ENCODE peak calls at places on chromosome 6, in four cellular contexts. One of them, this sample, is unnamed.

GRCh38 chr6:135305684-135306083 is 124.6 kb downstream of the MYB start:
- DNase-seq in HepG2: no peak
- DNase-seq in GM12878: no peak
- DNase-seq in K562: no peak
- DNase-seq in this sample: no peak

GRCh38 chr6:114997813-114998292 is 655.0 kb upstream of the HS3ST5 start:
- DNase-seq in GM12878: peak
- DNase-seq in HepG2: peak
- DNase-seq in K562: no peak
- DNase-seq in this sample: no peak

GRCh38 chr6:52664185-52664990 is 6.5 kb upstream of the TMEM14A start:
- DNase-seq in K562: peak
- DNase-seq in GM12878: peak
- DNase-seq in HepG2: peak
- DNase-seq in this sample: peak

GRCh38 chr6:160031442-160031841 is 62.6 kb downstream of the IGF2R start:
- DNase-seq in GM12878: no peak
- DNase-seq in HepG2: no peak
- DNase-seq in K562: no peak
- DNase-seq in this sample: no peak

GRCh38 chr6:106147476-106147875 is 61.3 kb downstream of the PRDM1 start:
- DNase-seq in HepG2: no peak
- DNase-seq in GM12878: no peak
- DNase-seq in K562: no peak
- DNase-seq in this sample: no peak

GRCh38 chr6:47343631-47344421 is 34.1 kb upstream of the TNFRSF21 start:
- DNase-seq in K562: no peak
- DNase-seq in GM12878: no peak
- DNase-seq in HepG2: no peak
- DNase-seq in this sample: no peak

GRCh38 chr6:139376054-139376355 is 1.6 kb upstream of the CITED2 start:
- DNase-seq in GM12878: peak
- DNase-seq in K562: peak
- DNase-seq in HepG2: no peak
- DNase-seq in this sample: no peak

GRCh38 chr6:104449918-104450317 is 409.8 kb downstream of the HACE1 start:
- DNase-seq in HepG2: peak
- DNase-seq in K562: no peak
- DNase-seq in GM12878: no peak
- DNase-seq in this sample: no peak

GRCh38 chr6:108914235-108915022 is 66.2 kb downstream of the ARMC2 start:
- DNase-seq in K562: peak
- DNase-seq in HepG2: peak
- DNase-seq in GM12878: no peak
- DNase-seq in this sample: peak

GRCh38 chr6:71288228-71289038 is at the start of gene OGFRL1:
- DNase-seq in K562: no peak
- DNase-seq in GM12878: no peak
- DNase-seq in HepG2: peak
- DNase-seq in this sample: peak

GRCh38 chr6:32194388-32194787 is 1.9 kb upstream of the GPSM3 start:
- DNase-seq in K562: no peak
- DNase-seq in HepG2: no peak
- DNase-seq in GM12878: no peak
- DNase-seq in this sample: no peak

GRCh38 chr6:140379919-140380318 is 1005.5 kb upstream of the CITED2 start:
- DNase-seq in HepG2: peak
- DNase-seq in GM12878: no peak
- DNase-seq in K562: no peak
- DNase-seq in this sample: no peak

GRCh38 chr6:170497845-170498281 is 55.2 kb downstream of the PSMB1 start:
- DNase-seq in K562: no peak
- DNase-seq in HepG2: no peak
- DNase-seq in GM12878: no peak
- DNase-seq in this sample: peak

GRCh38 chr6:105814745-105815536 is 271.2 kb upstream of the PRDM1 start:
- DNase-seq in HepG2: no peak
- DNase-seq in GM12878: no peak
- DNase-seq in K562: peak
- DNase-seq in this sample: no peak

GRCh38 chr6:87945966-87946365 is 101.7 kb upstream of the SPACA1 start:
- DNase-seq in HepG2: no peak
- DNase-seq in K562: no peak
- DNase-seq in GM12878: no peak
- DNase-seq in this sample: no peak

GRCh38 chr6:40537446-40537845 is 49.7 kb downstream of the LRFN2 start:
- DNase-seq in GM12878: no peak
- DNase-seq in K562: no peak
- DNase-seq in HepG2: no peak
- DNase-seq in this sample: no peak

GRCh38 chr6:11536795-11537194 is 754 bp upstream of the TMEM170B start:
- DNase-seq in GM12878: no peak
- DNase-seq in K562: peak
- DNase-seq in HepG2: no peak
- DNase-seq in this sample: peak

GRCh38 chr6:24052632-24053031 is 73.4 kb upstream of the NRSN1 start:
- DNase-seq in HepG2: peak
- DNase-seq in GM12878: no peak
- DNase-seq in K562: no peak
- DNase-seq in this sample: no peak
- TF ChIP-seq TCF7 in HepG2: no peak
- TF ChIP-seq TCF7 in GM12878: no peak
- TF ChIP-seq TCF7 in K562: no peak
- TF ChIP-seq TCF7 in this sample: no peak

GRCh38 chr6:37695857-37696219 is 1.8 kb downstream of the MDGA1 start:
- DNase-seq in K562: no peak
- DNase-seq in HepG2: no peak
- DNase-seq in GM12878: no peak
- DNase-seq in this sample: no peak
- TF ChIP-seq CREB1 in K562: no peak
- TF ChIP-seq CREB1 in HepG2: no peak
- TF ChIP-seq CREB1 in GM12878: no peak
- TF ChIP-seq CREB1 in this sample: no peak

GRCh38 chr6:150773969-150774368 is 91.5 kb upstream of the MTHFD1L start:
- DNase-seq in GM12878: no peak
- DNase-seq in HepG2: no peak
- DNase-seq in K562: no peak
- DNase-seq in this sample: no peak

GRCh38 chr6:150775400-150775799 is 90.1 kb upstream of the MTHFD1L start:
- DNase-seq in GM12878: no peak
- DNase-seq in K562: no peak
- DNase-seq in HepG2: no peak
- DNase-seq in this sample: no peak

GRCh38 chr6:150775804-150776203 is 89.7 kb upstream of the MTHFD1L start:
- DNase-seq in K562: no peak
- DNase-seq in HepG2: no peak
- DNase-seq in GM12878: no peak
- DNase-seq in this sample: no peak

GRCh38 chr6:150777731-150778130 is 87.8 kb upstream of the MTHFD1L start:
- DNase-seq in HepG2: no peak
- DNase-seq in GM12878: no peak
- DNase-seq in K562: no peak
- DNase-seq in this sample: no peak
- TF ChIP-seq TCF7 in HepG2: no peak
- TF ChIP-seq TCF7 in GM12878: no peak
- TF ChIP-seq TCF7 in K562: no peak
- TF ChIP-seq TCF7 in this sample: no peak

DNA sequence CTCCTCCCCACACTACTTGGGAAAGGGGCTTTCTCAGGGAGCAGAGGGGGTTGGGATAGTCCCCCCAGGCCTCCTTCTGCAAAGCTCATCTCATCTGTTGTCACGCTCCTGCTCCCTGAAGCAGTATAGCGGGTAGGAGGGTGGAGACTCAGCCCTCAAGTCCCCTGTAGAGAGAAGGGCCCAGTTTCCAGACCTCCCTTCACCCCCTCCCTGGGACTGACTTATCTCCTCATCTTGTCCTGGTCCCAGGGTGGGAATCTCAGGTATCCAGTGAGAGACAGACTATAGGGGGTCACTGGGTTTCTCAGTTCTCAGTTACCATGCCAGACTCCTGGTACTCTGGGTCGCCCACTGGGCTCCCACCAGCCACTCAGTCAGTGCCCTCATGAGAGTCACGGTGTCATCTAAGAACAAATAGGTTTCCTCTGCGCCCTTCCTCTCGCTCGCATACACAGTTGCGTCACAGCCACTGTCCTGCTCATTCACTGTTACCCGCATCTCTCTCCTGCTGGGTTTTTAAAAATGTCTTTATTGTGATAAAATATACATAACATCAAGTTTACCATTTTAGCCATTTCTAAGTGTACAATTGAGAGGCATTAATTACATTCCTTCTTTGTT is 4.1 kb downstream of the TEAD3 start:
- DNase-seq in GM12878: no peak
- DNase-seq in HepG2: no peak
- DNase-seq in K562: no peak
- DNase-seq in this sample: no peak
- TF ChIP-seq CREB1 in GM12878: no peak
- TF ChIP-seq CREB1 in HepG2: no peak
- TF ChIP-seq CREB1 in K562: no peak
- TF ChIP-seq CREB1 in this sample: no peak

GRCh38 chr6:96942676-96943075 is 18.1 kb downstream of the KLHL32 start:
- DNase-seq in HepG2: no peak
- DNase-seq in GM12878: no peak
- DNase-seq in K562: no peak
- DNase-seq in this sample: no peak
- TF ChIP-seq TCF7 in HepG2: no peak
- TF ChIP-seq TCF7 in GM12878: no peak
- TF ChIP-seq TCF7 in K562: no peak
- TF ChIP-seq TCF7 in this sample: no peak